ENCODE peak calls at places on chromosome 9, in six cellular contexts. F is suprapubic skin, G is IMR-90, I is tibial nerve, T is uterus, A is breast epithelium. B is an unnamed sample.

GRCh38 chr9:89766981-89767380 is 162.2 kb downstream of the GADD45G start:
- DNase-seq in I (no peak), F (no peak), A (no peak), G (no peak), T (no peak), B (no peak)

GRCh38 chr9:99162759-99163364 is 57.9 kb downstream of the TGFBR1 start:
- DNase-seq in G (peak; percentile 51), T (no peak), F (no peak), I (no peak), A (no peak), B (no peak)

GRCh38 chr9:121059998-121060636 is 10.0 kb upstream of the C5 start:
- DNase-seq in A (no peak), G (peak; percentile 84), F (no peak), T (peak; percentile 42), I (peak; percentile 66), B (peak; percentile 19)

GRCh38 chr9:119003882-119004617 is 365.2 kb downstream of the BRINP1 start:
- DNase-seq in A (no peak), I (no peak), F (no peak), T (no peak), G (no peak), B (no peak)

GRCh38 chr9:135282001-135282731 is 194.7 kb downstream of the OLFM1 start:
- DNase-seq in I (peak; percentile 28), A (peak; percentile 91), G (no peak), T (peak; percentile 51), F (no peak), B (peak; percentile 92)

GRCh38 chr9:88777498-88778312 is 213.6 kb upstream of the S1PR3 start:
- DNase-seq in T (peak; percentile 60), G (peak; percentile 60), F (no peak), A (no peak), I (no peak), B (no peak)

GRCh38 chr9:133734600-133735414 is 3.3 kb downstream of the SARDH start:
- DNase-seq in F (no peak), I (no peak), T (no peak), G (no peak), A (peak; percentile 45), B (no peak)

GRCh38 chr9:105198763-105199339 is 45.6 kb upstream of the SLC44A1 start:
- DNase-seq in A (no peak), I (no peak), F (no peak), T (no peak), G (no peak), B (no peak)

GRCh38 chr9:72592501-72593403 is 71.3 kb downstream of the TMC1 start:
- DNase-seq in I (peak; percentile 62), G (peak; percentile 72), F (no peak), A (no peak), T (peak; percentile 40), B (no peak)

GRCh38 chr9:135611142-135611874 is 28.0 kb downstream of the GLT6D1 start:
- DNase-seq in A (no peak), T (no peak), F (no peak), I (no peak), G (no peak), B (no peak)

GRCh38 chr9:37503736-37504135 is 18.0 kb downstream of the POLR1E start:
- DNase-seq in A (no peak), F (no peak), G (peak; percentile 16), T (no peak), I (no peak), B (no peak)

GRCh38 chr9:22143799-22144198 is 134.7 kb upstream of the CDKN2B start:
- DNase-seq in F (no peak), G (no peak), A (no peak), T (no peak), I (no peak), B (no peak)

GRCh38 chr9:96420468-96421219 is 2.5 kb upstream of the ZNF367 start:
- DNase-seq in A (no peak), F (no peak), T (peak; percentile 41), G (peak; percentile 89), I (peak; percentile 65), B (peak; percentile 50)

GRCh38 chr9:84874583-84874982 is 205.1 kb downstream of the NTRK2 start:
- DNase-seq in A (no peak), T (no peak), I (no peak), G (no peak), F (no peak), B (no peak)

GRCh38 chr9:137428311-137428630 is 5.1 kb downstream of the NOXA1 start:
- DNase-seq in I (no peak), G (no peak), F (no peak), A (no peak), T (no peak), B (no peak)
- TF ChIP-seq CTCF in I (no peak), G (no peak), F (no peak), A (no peak), T (no peak), B (no peak)

DNA sequence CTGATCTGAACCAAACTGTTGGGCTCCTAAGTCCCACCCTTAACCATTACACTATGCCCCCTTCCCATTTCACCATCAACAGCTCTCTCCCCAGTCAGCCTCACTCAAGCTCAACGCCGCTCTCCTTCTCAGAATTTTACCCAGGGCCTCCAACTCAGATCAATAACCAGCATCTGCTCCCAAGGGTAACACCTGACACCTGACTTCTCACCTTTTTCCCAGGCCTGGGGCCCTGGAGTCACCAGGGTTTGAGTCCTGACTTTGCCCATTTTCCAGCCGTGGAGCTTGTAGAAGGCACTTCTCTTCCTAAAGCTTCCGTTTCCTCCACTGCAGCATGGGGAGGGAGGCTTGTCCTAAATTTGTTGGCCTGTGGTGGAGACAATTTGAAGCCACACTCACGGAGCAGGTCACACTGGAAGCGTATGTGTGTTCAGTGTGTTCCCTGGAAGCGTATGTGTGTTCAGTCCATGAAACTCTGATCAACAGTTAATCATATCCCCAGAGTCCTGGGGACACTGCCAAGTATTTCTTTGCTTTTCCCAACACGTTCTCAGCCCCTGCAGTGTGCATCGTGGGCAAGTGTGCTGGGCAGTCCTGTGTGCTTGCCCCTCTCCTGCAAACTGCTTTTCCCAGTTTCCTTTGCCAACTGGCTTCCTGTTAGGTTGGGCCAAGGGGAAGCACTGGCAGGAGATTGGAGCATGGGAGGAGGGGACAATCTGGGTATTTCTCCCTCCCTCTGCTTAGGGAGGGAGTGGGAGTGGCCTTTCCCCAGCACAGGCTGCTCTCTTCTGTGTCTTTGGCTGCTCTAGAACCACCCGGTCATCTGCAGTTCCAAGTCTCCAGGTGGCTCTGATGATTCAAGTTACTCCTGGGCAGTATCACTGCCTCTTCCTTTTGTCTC is 36.9 kb upstream of the NEK6 start:
- DNase-seq in T (no peak), I (no peak), G (peak; percentile 52), A (peak; percentile 49), F (peak; percentile 50), B (peak; percentile 27)
- TF ChIP-seq POLR2A in T (no peak), I (no peak), G (no peak), A (no peak), F (no peak), B (no peak)

GRCh38 chr9:137407590-137408300 is 15.2 kb downstream of the EXD3 start:
- DNase-seq in F (no peak), A (no peak), G (no peak), I (peak; percentile 54), T (no peak), B (no peak)

GRCh38 chr9:137406085-137406773 is 16.7 kb downstream of the EXD3 start:
- DNase-seq in F (no peak), A (no peak), I (no peak), G (no peak), T (no peak), B (no peak)

GRCh38 chr9:137405677-137406081 is 17.3 kb downstream of the EXD3 start:
- DNase-seq in T (no peak), G (peak; percentile 10), I (no peak), A (no peak), F (no peak), B (no peak)

GRCh38 chr9:137408651-137409405 is 14.1 kb downstream of the EXD3 start:
- DNase-seq in A (no peak), T (no peak), G (no peak), F (no peak), I (no peak), B (no peak)

GRCh38 chr9:137406876-137407589 is 15.9 kb downstream of the EXD3 start:
- DNase-seq in A (no peak), T (no peak), G (peak; percentile 44), F (no peak), I (no peak), B (peak; percentile 70)
- TF ChIP-seq CTCF in A (peak; percentile 75), T (peak; percentile 45), G (peak; percentile 84), F (peak; percentile 63), I (peak; percentile 87), B (peak; percentile 84)

DNA sequence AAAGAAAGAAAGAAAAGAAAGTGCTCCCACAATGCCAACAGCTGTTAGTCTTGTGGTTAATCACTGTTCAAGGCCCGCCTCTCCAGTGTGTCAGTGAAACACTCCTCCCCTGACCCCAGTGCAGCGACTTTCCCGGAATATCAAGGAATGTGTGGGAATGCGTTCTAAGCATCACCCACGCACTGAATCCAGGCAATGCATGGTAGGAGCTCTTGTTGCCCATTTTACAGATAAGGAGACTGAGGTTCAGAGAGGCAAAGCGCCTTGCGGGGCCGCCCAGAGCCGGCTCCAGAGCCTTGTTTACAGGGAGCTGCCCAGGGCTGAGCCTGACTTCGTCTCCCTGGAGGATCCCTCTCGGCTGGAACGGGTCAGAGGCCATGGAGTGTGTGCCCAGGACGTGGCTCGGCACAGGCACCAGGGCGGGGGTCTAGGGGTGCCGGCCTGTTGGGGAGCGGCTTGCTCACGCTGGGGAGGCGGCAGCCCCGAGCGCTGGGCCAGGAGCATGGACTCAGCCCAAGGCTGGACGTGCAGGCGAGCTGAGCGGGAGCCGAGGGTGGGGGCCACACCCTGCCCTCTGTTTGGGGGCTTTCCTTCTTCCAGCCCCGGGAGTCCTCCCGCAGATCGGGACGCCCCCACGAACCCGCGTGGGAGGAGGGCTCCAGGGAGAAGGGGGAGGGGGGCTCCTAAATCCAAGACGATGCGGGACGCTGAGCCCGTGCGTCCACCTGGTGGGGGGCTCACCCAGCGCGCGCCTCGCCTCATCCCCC is 787 bp downstream of the ST6GALNAC6 start:
- DNase-seq in G (peak; percentile 89), I (peak; percentile 67), A (no peak), T (peak; percentile 75), F (peak; percentile 85), B (no peak)
- TF ChIP-seq POLR2A in G (no peak), I (no peak), A (no peak), T (no peak), F (no peak), B (no peak)

DNA sequence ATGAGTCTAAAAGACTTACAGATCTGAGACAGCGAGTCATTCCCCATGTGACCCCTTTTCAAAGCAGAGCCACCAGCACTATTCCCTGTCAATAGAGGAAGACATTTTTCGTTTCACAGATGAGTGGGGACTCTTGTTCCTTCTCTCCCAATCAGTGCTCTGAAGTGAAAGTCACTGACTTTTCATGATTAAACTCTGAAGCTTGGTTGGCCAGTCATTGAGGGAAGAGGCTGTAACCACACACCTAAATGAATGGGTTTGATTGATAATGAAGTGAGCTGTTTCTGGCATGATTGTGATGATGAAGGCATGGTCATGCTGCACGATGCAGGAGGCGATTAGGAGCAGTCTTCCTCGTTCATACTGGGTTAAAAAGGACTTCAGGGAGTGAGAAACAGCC is 171.9 kb downstream of the ZNF462 start:
- DNase-seq in G (no peak), A (no peak), T (no peak), I (no peak), F (no peak), B (no peak)
- TF ChIP-seq CTCF in G (no peak), A (no peak), T (no peak), I (no peak), F (no peak), B (no peak)

GRCh38 chr9:117451336-117451735 is 36.5 kb upstream of the ASTN2 start:
- DNase-seq in T (no peak), F (no peak), I (no peak), A (no peak), G (no peak), B (no peak)
- TF ChIP-seq POLR2A in T (no peak), F (no peak), I (no peak), A (no peak), G (no peak), B (no peak)

B was measured in thyroid gland.